ENCODE peak calls at places on chromosome 5, in eight cellular contexts. N, C, Z, I, P, S, G and E are unnamed samples.

GRCh38 chr5:135113323-135113722 is 79.3 kb upstream of the PITX1 start:
- DNase-seq in N (no peak), C (no peak), Z (no peak), I (no peak), P (no peak), S (no peak), G (no peak), E (no peak)

GRCh38 chr5:136040746-136041415 is 12.1 kb downstream of the TGFBI start:
- DNase-seq in N (no peak), C (no peak), Z (no peak), I (no peak), P (no peak), S (no peak), G (peak; percentile 9), E (peak; percentile 91)

GRCh38 chr5:153629027-153629426 is 138.6 kb downstream of the GRIA1 start:
- DNase-seq in N (no peak), C (no peak), Z (no peak), I (peak; percentile 91), P (peak; percentile 21), S (no peak), G (no peak), E (peak; percentile 3)

GRCh38 chr5:85452322-85453025 is 1067.8 kb upstream of the EDIL3 start:
- DNase-seq in N (peak; percentile 3), C (no peak), Z (peak; percentile 40), I (no peak), P (no peak), S (no peak), G (no peak), E (no peak)

GRCh38 chr5:110909950-110910349 is 161.6 kb upstream of the TSLP start:
- DNase-seq in N (no peak), C (no peak), Z (no peak), I (no peak), P (no peak), S (no peak), G (no peak), E (no peak)

GRCh38 chr5:71529682-71530081 is 57.5 kb upstream of the MCCC2 start:
- DNase-seq in N (no peak), C (no peak), Z (no peak), I (no peak), P (no peak), S (no peak), G (no peak), E (no peak)

GRCh38 chr5:135713516-135713915 is 120.9 kb upstream of the SLC25A48 start:
- DNase-seq in N (no peak), C (no peak), Z (no peak), I (no peak), P (no peak), S (no peak), G (no peak), E (no peak)

GRCh38 chr5:89878140-89878570 is 531.4 kb downstream of the CETN3 start:
- DNase-seq in N (no peak), C (no peak), Z (no peak), I (peak; percentile 59), P (no peak), S (no peak), G (no peak), E (no peak)

GRCh38 chr5:140116716-140117115 is 2.8 kb downstream of the PURA start:
- DNase-seq in N (no peak), C (no peak), Z (no peak), I (no peak), P (no peak), S (no peak), G (peak; percentile 23), E (no peak)